ENCODE peak calls at places on chromosomes 2 and 18, in seven cellular contexts. V is stomach, S is left ventricle myocardium inferior, O is mammary epithelial cell, U is astrocyte, Q is thoracic aorta, R is Peyer's patch. C is an unnamed sample.

GRCh38 chr2:39377226-39377939 is 59.7 kb downstream of the MAP4K3 start:
- DNase-seq in V (no peak), S (no peak), O (no peak), U (peak), Q (no peak), R (no peak), C (no peak)

GRCh38 chr2:172234716-172235661 is 132.3 kb upstream of the DLX2 start:
- DNase-seq in V (peak), S (no peak), O (no peak), U (no peak), Q (no peak), R (peak), C (no peak)

GRCh38 chr18:45837283-45838070 is 12.0 kb downstream of the SIGLEC15 start:
- DNase-seq in V (peak), S (peak), O (no peak), U (peak), Q (no peak), R (peak), C (peak)

GRCh38 chr2:170817999-170818293 is 1.3 kb downstream of the GAD1 start:
- DNase-seq in V (no peak), S (no peak), O (no peak), U (peak), Q (no peak), R (no peak), C (no peak)

GRCh38 chr2:24124003-24124585 is 825 bp downstream of the FAM228B start:
- DNase-seq in V (no peak), S (no peak), O (peak), U (peak), Q (no peak), R (no peak), C (no peak)

GRCh38 chr2:197356136-197356535 is 45.6 kb upstream of the ANKRD44 start:
- DNase-seq in V (no peak), S (no peak), O (no peak), U (no peak), Q (no peak), R (no peak), C (no peak)

GRCh38 chr2:82913566-82913965 is 1545.5 kb downstream of the SUCLG1 start:
- DNase-seq in V (no peak), S (no peak), O (no peak), U (no peak), Q (no peak), R (no peak), C (no peak)

GRCh38 chr2:53381271-53381670 is 386.3 kb upstream of the CHAC2 start:
- DNase-seq in V (no peak), S (peak), O (no peak), U (no peak), Q (no peak), R (no peak), C (no peak)

GRCh38 chr2:88959480-88960204 is 268.2 kb downstream of the RPIA start:
- DNase-seq in V (no peak), S (no peak), O (peak), U (no peak), Q (no peak), R (no peak), C (peak)

GRCh38 chr18:73045037-73045436 is 177.2 kb upstream of the NETO1 start:
- DNase-seq in V (no peak), S (no peak), O (no peak), U (no peak), Q (no peak), R (no peak), C (no peak)

DNA sequence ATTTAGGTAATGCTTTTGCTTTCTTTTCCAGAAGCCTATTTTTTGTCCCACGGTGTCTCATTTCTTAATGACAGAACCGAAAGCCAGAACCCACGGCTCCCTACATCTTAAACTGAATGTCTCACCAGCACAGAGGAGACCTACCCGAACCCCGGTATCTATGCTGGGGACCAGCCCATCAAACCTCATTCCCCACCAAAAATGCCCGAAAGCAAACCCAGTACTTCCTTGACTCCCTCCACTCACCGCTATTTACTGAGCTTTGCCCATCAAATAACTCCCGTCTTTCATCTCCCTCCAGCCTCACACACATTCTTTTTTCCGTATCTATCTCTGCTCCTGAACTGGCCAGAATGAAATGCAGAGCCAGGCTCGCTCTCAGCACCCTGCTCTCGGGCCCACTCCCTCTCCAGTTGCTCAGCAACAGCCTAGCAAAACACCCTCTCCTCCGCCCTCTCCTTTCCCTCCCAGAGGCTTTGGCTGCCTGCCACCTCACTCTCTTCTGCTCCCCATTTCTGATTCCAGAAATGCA is 4.1 kb downstream of the IGFBP5 start:
- DNase-seq in V (peak), S (peak), O (peak), U (peak), Q (peak), R (no peak), C (no peak)
- H3K27ac ChIP-seq in V (peak), S (peak), O (peak), U (peak), Q (peak), R (peak), C (no peak)

DNA sequence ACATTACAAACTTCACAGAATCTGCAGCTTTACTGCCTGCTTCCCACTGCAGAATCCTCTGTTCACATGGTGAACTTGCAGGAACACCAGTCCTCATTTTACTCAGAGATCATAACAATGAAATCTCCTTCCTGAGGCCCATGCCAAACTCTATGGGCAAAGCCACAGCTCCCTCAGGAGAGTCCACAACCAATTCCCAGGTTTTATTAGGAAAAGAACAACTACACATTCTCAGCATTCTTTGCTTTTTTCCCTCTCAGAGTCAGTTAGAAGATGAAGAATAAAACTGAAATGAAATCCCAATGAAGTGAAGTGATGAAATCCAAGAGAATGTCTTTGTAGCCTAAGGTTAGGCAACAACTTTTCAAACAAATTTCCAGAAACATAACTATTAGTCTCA is 233.7 kb downstream of the DSEL start:
- DNase-seq in V (no peak), S (no peak), O (no peak), U (peak), Q (no peak), R (no peak), C (no peak)
- H3K27ac ChIP-seq in V (no peak), S (no peak), O (no peak), U (no peak), Q (no peak), R (no peak), C (no peak)

GRCh38 chr2:27040282-27040681 is 7.5 kb downstream of the TMEM214 start:
- DNase-seq in V (no peak), S (no peak), O (no peak), U (no peak), Q (no peak), R (peak), C (no peak)

GRCh38 chr2:27039871-27040270 is 7.1 kb downstream of the TMEM214 start:
- DNase-seq in V (no peak), S (no peak), O (no peak), U (no peak), Q (no peak), R (peak), C (no peak)

GRCh38 chr2:27041708-27042107 is 8.9 kb downstream of the TMEM214 start:
- DNase-seq in V (no peak), S (no peak), O (no peak), U (peak), Q (no peak), R (no peak), C (no peak)

GRCh38 chr2:27042985-27043634 is 8.4 kb upstream of the AGBL5 start:
- DNase-seq in V (no peak), S (no peak), O (no peak), U (no peak), Q (no peak), R (peak), C (no peak)

DNA sequence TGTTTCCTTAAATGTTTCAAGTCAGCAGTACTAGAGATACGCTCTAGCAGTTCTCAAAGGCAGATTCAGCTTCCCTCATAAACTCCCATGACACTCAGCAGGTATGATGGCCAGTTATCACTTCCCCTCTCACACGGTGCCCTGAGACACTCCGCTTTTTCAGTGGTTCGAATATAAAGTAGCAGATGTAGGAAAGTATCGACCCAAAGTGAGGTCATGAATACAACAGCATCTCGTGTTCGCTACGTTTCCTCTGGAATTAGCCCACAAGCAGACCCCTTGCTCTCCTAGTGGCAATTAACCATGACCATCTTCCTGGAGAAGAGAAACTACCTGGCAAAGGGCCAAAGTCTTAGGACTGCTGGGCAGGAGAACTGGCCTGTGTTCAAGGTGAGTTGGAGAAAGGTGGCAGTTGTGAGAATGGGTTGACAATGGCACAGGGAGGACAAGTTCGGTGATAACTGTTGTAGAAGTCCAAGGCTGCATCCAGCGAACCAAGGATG is 9.3 kb upstream of the AGBL5 start:
- DNase-seq in V (no peak), S (no peak), O (no peak), U (no peak), Q (no peak), R (peak), C (no peak)
- H3K27ac ChIP-seq in V (peak), S (no peak), O (no peak), U (peak), Q (peak), R (peak), C (no peak)

DNA sequence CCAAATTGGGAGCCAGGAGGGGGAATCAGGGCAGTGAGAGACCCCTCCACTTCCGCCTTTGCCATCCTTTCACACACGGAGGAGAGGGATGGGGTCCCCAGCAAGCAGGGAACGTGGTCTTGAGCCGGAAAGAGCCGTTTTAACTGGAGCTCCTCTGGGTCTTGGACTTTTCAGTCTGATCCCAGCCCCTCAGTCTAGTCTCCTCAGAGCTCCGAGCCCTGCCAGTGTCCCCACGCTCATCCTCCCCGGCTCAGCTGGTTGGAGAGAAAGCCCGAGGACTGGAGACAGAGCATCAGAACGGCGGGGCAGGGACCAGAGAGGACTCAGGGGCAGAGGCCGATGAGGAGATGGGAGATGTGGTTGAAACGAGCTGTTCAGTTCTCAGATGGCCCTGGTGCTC is 26.1 kb upstream of the OTOF start:
- DNase-seq in V (no peak), S (no peak), O (no peak), U (no peak), Q (no peak), R (no peak), C (no peak)
- H3K27ac ChIP-seq in V (no peak), S (no peak), O (no peak), U (no peak), Q (no peak), R (no peak), C (no peak)

GRCh38 chr2:111054791-111055627 is 65.7 kb upstream of the BCL2L11 start:
- DNase-seq in V (no peak), S (no peak), O (no peak), U (peak), Q (no peak), R (no peak), C (no peak)
- H3K27ac ChIP-seq in V (no peak), S (no peak), O (no peak), U (no peak), Q (no peak), R (no peak), C (no peak)

C was measured in foreskin keratinocyte.